ENCODE peak calls at places on chromosomes 1 and 21, in five cellular contexts. F is right lobe of liver; I is SJSA1; T is colonic mucosa; Y is CD4-positive, CD25-positive, alpha-beta regulatory T cell. O is an unnamed sample.

GRCh38 chr1:225815526-225816178 is 5.7 kb downstream of the EPHX1 start:
- DNase-seq in F (no peak), I (no peak), T (no peak), Y (no peak), O (no peak)

GRCh38 chr1:216502528-216503162 is 79.4 kb upstream of the USH2A start:
- DNase-seq in F (no peak), I (no peak), T (no peak), Y (no peak), O (no peak)

GRCh38 chr1:32071758-32072621 is 749 bp upstream of the TMEM39B start:
- DNase-seq in F (no peak), I (peak; percentile 66), T (no peak), Y (no peak), O (no peak)

GRCh38 chr1:174858301-174858700 is 141.4 kb upstream of the CACYBP start:
- DNase-seq in F (no peak), I (no peak), T (no peak), Y (no peak), O (no peak)

GRCh38 chr1:222310830-222311229 is 237.1 kb downstream of the HHIPL2 start:
- DNase-seq in F (peak; percentile 30), I (no peak), T (no peak), Y (no peak), O (no peak)

GRCh38 chr1:188904201-188904600 is 1573.5 kb downstream of the BRINP3 start:
- DNase-seq in F (no peak), I (no peak), T (no peak), Y (no peak), O (no peak)

GRCh38 chr1:12415239-12415543 is 185.4 kb downstream of the VPS13D start:
- DNase-seq in F (no peak), I (no peak), T (no peak), Y (no peak), O (no peak)

GRCh38 chr1:78607334-78607927 is 12.8 kb upstream of the IFI44L start:
- DNase-seq in F (no peak), I (no peak), T (no peak), Y (no peak), O (peak; percentile 22)

GRCh38 chr1:222995230-222995580 is 147.8 kb downstream of the TLR5 start:
- DNase-seq in F (no peak), I (no peak), T (no peak), Y (no peak), O (no peak)

GRCh38 chr1:47696404-47696910 is 258.6 kb downstream of the FOXD2 start:
- DNase-seq in F (no peak), I (peak; percentile 27), T (no peak), Y (no peak), O (no peak)

GRCh38 chr1:193479187-193479586 is 292.8 kb upstream of the B3GALT2 start:
- DNase-seq in F (no peak), I (no peak), T (peak; percentile 36), Y (peak; percentile 66), O (peak; percentile 17)

GRCh38 chr1:226989081-226989747 is 49.1 kb downstream of the COQ8A start:
- DNase-seq in F (no peak), I (no peak), T (peak; percentile 56), Y (no peak), O (no peak)

GRCh38 chr1:162497104-162497722 is 405 bp upstream of the UHMK1 start:
- DNase-seq in F (no peak), I (no peak), T (no peak), Y (no peak), O (no peak)

GRCh38 chr21:28636988-28637691 is 355.5 kb downstream of the LTN1 start:
- DNase-seq in F (no peak), I (peak; percentile 70), T (no peak), Y (no peak), O (no peak)

GRCh38 chr1:66371233-66372005 is 162.5 kb upstream of the SGIP1 start:
- DNase-seq in F (no peak), I (peak; percentile 85), T (no peak), Y (no peak), O (no peak)

GRCh38 chr1:232059726-232060360 is 433.3 kb downstream of the DISC1 start:
- DNase-seq in F (no peak), I (no peak), T (no peak), Y (no peak), O (no peak)

GRCh38 chr21:44866780-44867179 is 6.7 kb downstream of the PTTG1IP start:
- DNase-seq in F (peak; percentile 11), I (peak; percentile 80), T (no peak), Y (no peak), O (no peak)

GRCh38 chr1:84539972-84540371 is 33.6 kb upstream of the GNG5 start:
- DNase-seq in F (no peak), I (no peak), T (no peak), Y (no peak), O (no peak)

GRCh38 chr1:44798481-44799365 is 1.5 kb upstream of the PLK3 start:
- DNase-seq in F (no peak), I (no peak), T (no peak), Y (no peak), O (no peak)

GRCh38 chr1:153841463-153841994 is 66.3 kb downstream of the SLC27A3 start:
- DNase-seq in F (no peak), I (no peak), T (no peak), Y (no peak), O (no peak)

GRCh38 chr1:1432566-1432950 is 2.9 kb upstream of the VWA1 start:
- DNase-seq in F (peak; percentile 28), I (no peak), T (no peak), Y (no peak), O (no peak)

GRCh38 chr1:174022080-174022975 is at the start of gene RC3H1:
- DNase-seq in F (peak; percentile 96), I (peak; percentile 88), T (peak; percentile 95), Y (peak; percentile 86), O (peak; percentile 71)

GRCh38 chr1:198449281-198449680 is 91.2 kb downstream of the ATP6V1G3 start:
- DNase-seq in F (no peak), I (no peak), T (no peak), Y (no peak), O (no peak)

GRCh38 chr1:180674603-180675530 is 43.0 kb downstream of the XPR1 start:
- DNase-seq in F (no peak), I (no peak), T (no peak), Y (no peak), O (no peak)

GRCh38 chr1:107588321-107588720 is 376.7 kb downstream of the VAV3 start:
- DNase-seq in F (no peak), I (no peak), T (no peak), Y (no peak), O (no peak)

GRCh38 chr1:207049974-207050391 is 1.0 kb downstream of the YOD1 start:
- DNase-seq in F (no peak), I (no peak), T (peak; percentile 78), Y (peak; percentile 37), O (peak; percentile 68)

GRCh38 chr1:51236548-51237312 is 657 bp downstream of the RNF11 start:
- DNase-seq in F (peak; percentile 58), I (peak; percentile 52), T (peak; percentile 66), Y (peak; percentile 42), O (no peak)

GRCh38 chr1:183262628-183263220 is 76.7 kb downstream of the LAMC2 start:
- DNase-seq in F (no peak), I (no peak), T (no peak), Y (no peak), O (no peak)

GRCh38 chr1:36083635-36084501 is at the start of gene TEKT2:
- DNase-seq in F (peak; percentile 37), I (no peak), T (no peak), Y (no peak), O (no peak)

GRCh38 chr1:78141522-78142231 is 95.9 kb downstream of the GIPC2 start:
- DNase-seq in F (no peak), I (no peak), T (peak; percentile 33), Y (no peak), O (no peak)

GRCh38 chr1:61337037-61337436 is 254.7 kb downstream of the NFIA start:
- DNase-seq in F (no peak), I (no peak), T (no peak), Y (no peak), O (no peak)
- H3K4me3 ChIP-seq in F (no peak overlapping the region), I (no peak overlapping the region), T (no peak overlapping the region), Y (no peak overlapping the region), O (no peak overlapping the region)

DNA sequence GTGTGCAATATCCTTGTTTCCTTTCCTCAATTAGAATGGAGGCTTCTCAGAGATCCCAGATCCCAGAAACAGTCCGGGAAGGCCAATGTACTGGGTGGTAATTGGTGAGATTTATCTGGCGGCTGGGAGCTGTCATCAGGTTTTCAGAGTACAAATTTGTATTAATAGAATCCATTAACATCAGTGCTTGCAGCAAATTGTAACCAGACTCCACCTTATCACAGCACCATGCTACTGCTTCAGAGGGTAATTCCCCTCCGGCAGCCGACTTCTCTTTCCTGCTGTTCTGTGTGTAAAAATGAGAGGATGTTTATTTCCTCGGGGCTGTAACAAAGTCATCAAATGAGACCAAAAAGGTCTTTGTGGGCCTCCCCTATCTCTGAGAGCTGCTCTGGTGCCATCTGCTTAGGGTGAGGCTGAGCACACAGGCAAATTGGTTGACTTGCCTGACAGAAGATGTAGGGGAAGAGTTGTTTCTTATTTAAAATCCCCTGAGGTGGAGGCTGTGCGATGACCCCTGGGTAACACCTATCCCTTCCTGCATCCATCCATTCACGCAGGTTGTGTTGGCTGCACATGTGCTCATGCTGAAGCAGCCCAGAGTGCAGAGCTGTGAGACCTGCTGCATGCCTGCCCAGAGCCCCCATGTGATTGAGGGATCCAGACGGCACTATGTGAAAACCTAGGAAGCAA is 19.2 kb downstream of the NFASC start:
- DNase-seq in F (no peak), I (no peak), T (no peak), Y (no peak), O (no peak)
- H3K4me3 ChIP-seq in F (no peak overlapping the region), I (no peak overlapping the region), T (no peak overlapping the region), Y (no peak overlapping the region), O (no peak overlapping the region)

GRCh38 chr1:151838491-151839412 is 868 bp downstream of the C2CD4D start:
- DNase-seq in F (no peak), I (no peak), T (no peak), Y (no peak), O (no peak)
- H3K4me3 ChIP-seq in F (peak overlapping the region; percentile 57), I (no peak overlapping the region), T (peak overlapping the region; percentile 35), Y (peak overlapping the region; percentile 82), O (peak overlapping the region; percentile 53)

GRCh38 chr1:164588388-164589341 is 29.7 kb downstream of the PBX1 start:
- DNase-seq in F (peak; percentile 35), I (peak; percentile 70), T (peak; percentile 50), Y (no peak), O (no peak)

GRCh38 chr1:164590592-164590991 is 31.6 kb downstream of the PBX1 start:
- DNase-seq in F (no peak), I (no peak), T (no peak), Y (no peak), O (no peak)

GRCh38 chr1:164589408-164589807 is 30.4 kb downstream of the PBX1 start:
- DNase-seq in F (no peak), I (no peak), T (no peak), Y (no peak), O (no peak)

GRCh38 chr1:164591858-164592257 is 32.9 kb downstream of the PBX1 start:
- DNase-seq in F (no peak), I (peak; percentile 65), T (no peak), Y (no peak), O (no peak)

DNA sequence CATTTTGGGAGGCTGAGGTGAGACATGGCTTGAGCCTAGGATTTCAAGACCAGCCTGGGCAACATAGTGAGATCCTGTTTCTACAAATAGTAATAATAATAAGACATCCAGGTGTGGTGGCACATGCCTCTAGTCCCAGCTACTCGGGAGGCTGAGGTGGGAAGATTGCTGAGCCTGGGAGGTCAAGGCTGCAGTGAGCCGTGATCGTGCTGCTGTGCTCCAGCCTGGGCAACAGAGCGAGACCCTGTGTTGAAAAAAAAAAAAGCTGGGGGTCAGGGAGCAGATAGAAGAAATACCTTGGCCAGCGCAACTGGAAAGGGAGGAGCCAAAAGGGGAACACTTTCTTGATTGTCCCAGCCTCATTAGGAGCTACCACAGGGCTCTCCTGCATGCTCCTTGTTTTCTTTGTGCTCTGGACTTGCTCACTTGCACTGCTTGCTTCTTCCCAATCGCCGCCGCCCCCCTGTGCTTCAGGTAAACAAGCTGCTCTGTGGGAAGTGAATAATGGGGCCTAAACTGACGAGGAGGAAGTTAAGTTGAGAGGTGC is 31.1 kb downstream of the PBX1 start:
- DNase-seq in F (no peak), I (no peak), T (no peak), Y (no peak), O (no peak)
- H3K4me3 ChIP-seq in F (no peak overlapping the region), I (no peak overlapping the region), T (no peak overlapping the region), Y (no peak overlapping the region), O (no peak overlapping the region)